ENCODE peak calls at places on chromosomes 5 and 9, in nine cellular contexts. One of them, this sample, is unnamed.
A peak's percentile ranks its signal among the peaks of the same experiment; 100 is the strongest.

GRCh38 chr9:134386951-134387831 is 60.9 kb downstream of the RXRA start:
- DNase-seq in fibroblast of mammary gland: no peak
- DNase-seq in GM23248: peak; percentile 43
- DNase-seq in mesendoderm: no peak
- DNase-seq in ovary: no peak
- DNase-seq in iris pigment epithelial cell: no peak
- DNase-seq in astrocyte: no peak
- DNase-seq in HT1080: no peak
- DNase-seq in stimulated activated CD8-positive, alpha-beta memory T cell treated with anti-CD3 and anti-CD28 coated beads, Interleukin-7, amount 100 ng/mL, for 1 hour: no peak
- DNase-seq in this sample: no peak

GRCh38 chr5:87605663-87606062 is 192.9 kb upstream of the CCNH start:
- DNase-seq in ovary: no peak
- DNase-seq in HT1080: no peak
- DNase-seq in stimulated activated CD8-positive, alpha-beta memory T cell treated with anti-CD3 and anti-CD28 coated beads, Interleukin-7, amount 100 ng/mL, for 1 hour: no peak
- DNase-seq in mesendoderm: no peak
- DNase-seq in fibroblast of mammary gland: no peak
- DNase-seq in iris pigment epithelial cell: no peak
- DNase-seq in GM23248: no peak
- DNase-seq in astrocyte: no peak
- DNase-seq in this sample: no peak

GRCh38 chr9:35749515-35750255 is 598 bp downstream of the RGP1 start:
- DNase-seq in GM23248: peak; percentile 57
- DNase-seq in mesendoderm: peak; percentile 59
- DNase-seq in astrocyte: no peak
- DNase-seq in ovary: no peak
- DNase-seq in HT1080: no peak
- DNase-seq in fibroblast of mammary gland: no peak
- DNase-seq in iris pigment epithelial cell: no peak
- DNase-seq in stimulated activated CD8-positive, alpha-beta memory T cell treated with anti-CD3 and anti-CD28 coated beads, Interleukin-7, amount 100 ng/mL, for 1 hour: no peak
- DNase-seq in this sample: no peak

GRCh38 chr5:127229185-127229889 is 61.3 kb upstream of the MEGF10 start:
- DNase-seq in mesendoderm: peak; percentile 57
- DNase-seq in iris pigment epithelial cell: peak; percentile 28
- DNase-seq in fibroblast of mammary gland: peak; percentile 11
- DNase-seq in stimulated activated CD8-positive, alpha-beta memory T cell treated with anti-CD3 and anti-CD28 coated beads, Interleukin-7, amount 100 ng/mL, for 1 hour: no peak
- DNase-seq in astrocyte: no peak
- DNase-seq in ovary: peak; percentile 32
- DNase-seq in GM23248: peak; percentile 43
- DNase-seq in HT1080: no peak
- DNase-seq in this sample: peak; percentile 10

GRCh38 chr5:89827388-89827787 is 582.2 kb downstream of the CETN3 start:
- DNase-seq in mesendoderm: no peak
- DNase-seq in fibroblast of mammary gland: no peak
- DNase-seq in iris pigment epithelial cell: no peak
- DNase-seq in GM23248: peak; percentile 25
- DNase-seq in ovary: no peak
- DNase-seq in stimulated activated CD8-positive, alpha-beta memory T cell treated with anti-CD3 and anti-CD28 coated beads, Interleukin-7, amount 100 ng/mL, for 1 hour: no peak
- DNase-seq in HT1080: no peak
- DNase-seq in astrocyte: no peak
- DNase-seq in this sample: no peak

GRCh38 chr5:175853573-175854230 is 17.7 kb upstream of the CPLX2 start:
- DNase-seq in iris pigment epithelial cell: peak; percentile 3
- DNase-seq in fibroblast of mammary gland: no peak
- DNase-seq in ovary: no peak
- DNase-seq in GM23248: no peak
- DNase-seq in astrocyte: no peak
- DNase-seq in mesendoderm: no peak
- DNase-seq in HT1080: no peak
- DNase-seq in stimulated activated CD8-positive, alpha-beta memory T cell treated with anti-CD3 and anti-CD28 coated beads, Interleukin-7, amount 100 ng/mL, for 1 hour: no peak
- DNase-seq in this sample: no peak

GRCh38 chr5:138653502-138653901 is 78.3 kb upstream of the HSPA9 start:
- DNase-seq in stimulated activated CD8-positive, alpha-beta memory T cell treated with anti-CD3 and anti-CD28 coated beads, Interleukin-7, amount 100 ng/mL, for 1 hour: no peak
- DNase-seq in mesendoderm: no peak
- DNase-seq in iris pigment epithelial cell: peak; percentile 42
- DNase-seq in astrocyte: no peak
- DNase-seq in ovary: no peak
- DNase-seq in HT1080: peak; percentile 55
- DNase-seq in GM23248: peak; percentile 44
- DNase-seq in fibroblast of mammary gland: peak; percentile 35
- DNase-seq in this sample: no peak

GRCh38 chr9:14249527-14249926 is 64.4 kb downstream of the NFIB start:
- DNase-seq in ovary: no peak
- DNase-seq in stimulated activated CD8-positive, alpha-beta memory T cell treated with anti-CD3 and anti-CD28 coated beads, Interleukin-7, amount 100 ng/mL, for 1 hour: no peak
- DNase-seq in astrocyte: no peak
- DNase-seq in mesendoderm: no peak
- DNase-seq in fibroblast of mammary gland: no peak
- DNase-seq in iris pigment epithelial cell: no peak
- DNase-seq in GM23248: no peak
- DNase-seq in HT1080: no peak
- DNase-seq in this sample: no peak

GRCh38 chr5:10438301-10438700 is 3.4 kb upstream of the ROPN1L start:
- DNase-seq in HT1080: no peak
- DNase-seq in ovary: no peak
- DNase-seq in iris pigment epithelial cell: no peak
- DNase-seq in GM23248: no peak
- DNase-seq in fibroblast of mammary gland: no peak
- DNase-seq in mesendoderm: no peak
- DNase-seq in astrocyte: no peak
- DNase-seq in stimulated activated CD8-positive, alpha-beta memory T cell treated with anti-CD3 and anti-CD28 coated beads, Interleukin-7, amount 100 ng/mL, for 1 hour: no peak
- DNase-seq in this sample: no peak

GRCh38 chr5:117788596-117788995 is 1199.8 kb downstream of the DTWD2 start:
- DNase-seq in stimulated activated CD8-positive, alpha-beta memory T cell treated with anti-CD3 and anti-CD28 coated beads, Interleukin-7, amount 100 ng/mL, for 1 hour: no peak
- DNase-seq in ovary: no peak
- DNase-seq in iris pigment epithelial cell: peak; percentile 5
- DNase-seq in GM23248: no peak
- DNase-seq in fibroblast of mammary gland: no peak
- DNase-seq in HT1080: no peak
- DNase-seq in astrocyte: no peak
- DNase-seq in mesendoderm: no peak
- DNase-seq in this sample: no peak

GRCh38 chr5:135593141-135593540 is 14.3 kb upstream of the CXCL14 start:
- DNase-seq in ovary: no peak
- DNase-seq in iris pigment epithelial cell: no peak
- DNase-seq in stimulated activated CD8-positive, alpha-beta memory T cell treated with anti-CD3 and anti-CD28 coated beads, Interleukin-7, amount 100 ng/mL, for 1 hour: no peak
- DNase-seq in fibroblast of mammary gland: no peak
- DNase-seq in HT1080: no peak
- DNase-seq in GM23248: no peak
- DNase-seq in mesendoderm: no peak
- DNase-seq in astrocyte: no peak
- DNase-seq in this sample: no peak

This sample was measured in activated CD4-positive, alpha-beta T cell treated with anti-CD3 and anti-CD28 coated beads for 24 hours.